ENCODE peak calls at places on chromosome 19, in eight cellular contexts. U is sigmoid colon, T is tibial nerve, A is HCT116, K is adrenal gland, L is heart left ventricle, Q is ovary, Y is IMR-90. I is an unnamed sample.

GRCh38 chr19:41441321-41441945 is 1.5 kb upstream of the ERICH4 start:
- DNase-seq in U (no peak), T (no peak), A (no peak), K (no peak), L (peak; percentile 22), Q (no peak), Y (no peak), I (peak; percentile 42)

GRCh38 chr19:55488986-55489710 is 912 bp downstream of the SSC5D start:
- DNase-seq in U (peak; percentile 86), T (no peak), A (no peak), K (no peak), L (peak; percentile 20), Q (peak; percentile 55), Y (no peak), I (no peak)

GRCh38 chr19:9952276-9952675 is 16.0 kb upstream of the OLFM2 start:
- DNase-seq in U (no peak), T (no peak), A (no peak), K (no peak), L (no peak), Q (no peak), Y (no peak), I (no peak)

GRCh38 chr19:36574762-36575161 is 1.7 kb upstream of the ZNF529 start:
- DNase-seq in U (no peak), T (no peak), A (no peak), K (no peak), L (no peak), Q (no peak), Y (no peak), I (no peak)

GRCh38 chr19:29396925-29397324 is 128.9 kb upstream of the VSTM2B start:
- DNase-seq in U (no peak), T (no peak), A (no peak), K (no peak), L (no peak), Q (no peak), Y (no peak), I (no peak)

GRCh38 chr19:6241680-6242079 is 38.1 kb downstream of the MLLT1 start:
- DNase-seq in U (peak; percentile 84), T (peak; percentile 54), A (no peak), K (no peak), L (peak; percentile 55), Q (no peak), Y (no peak), I (no peak)

GRCh38 chr19:38726761-38727301 is 17.4 kb downstream of the CAPN12 start:
- DNase-seq in U (no peak), T (no peak), A (no peak), K (no peak), L (peak; percentile 25), Q (no peak), Y (no peak), I (no peak)

GRCh38 chr19:40803857-40804782 is 5.1 kb downstream of the EGLN2 start:
- DNase-seq in U (no peak), T (no peak), A (no peak), K (no peak), L (peak; percentile 79), Q (no peak), Y (no peak), I (peak; percentile 90)

GRCh38 chr19:19451429-19452240 is 46.2 kb downstream of the GATAD2A start:
- DNase-seq in U (no peak), T (no peak), A (no peak), K (no peak), L (no peak), Q (no peak), Y (no peak), I (no peak)

GRCh38 chr19:53908933-53909415 is at the start of gene CACNG7:
- DNase-seq in U (no peak), T (no peak), A (no peak), K (no peak), L (no peak), Q (no peak), Y (no peak), I (no peak)

DNA sequence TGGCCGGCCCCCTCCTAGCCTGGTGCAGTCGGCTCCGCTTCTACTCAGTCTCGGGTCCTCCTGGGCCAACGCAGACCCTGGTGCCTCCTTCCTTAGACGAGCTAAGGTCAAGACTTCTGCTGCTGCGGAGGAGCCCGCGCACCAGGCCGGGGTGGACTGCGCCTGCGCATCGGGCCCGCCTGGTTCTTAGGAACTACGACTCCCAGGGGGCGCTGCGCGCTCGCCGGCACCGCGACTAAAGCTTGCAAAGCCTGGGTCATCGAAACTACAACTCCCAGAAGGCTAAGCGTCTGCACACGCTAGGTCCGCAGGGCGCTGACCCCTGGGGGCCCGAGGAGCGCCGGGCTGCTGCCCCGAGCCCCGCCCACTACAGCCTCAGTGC is at the start of gene ZNF835:
- DNase-seq in U (peak; percentile 96), T (peak; percentile 81), A (no peak), K (peak; percentile 89), L (peak; percentile 98), Q (peak; percentile 93), Y (no peak), I (peak; percentile 90)
- TF ChIP-seq POLR2A in U (peak; percentile 44), T (no peak), A (no peak), K (peak; percentile 32), L (no peak), Q (peak; percentile 30), Y (no peak), I (no peak)

GRCh38 chr19:1452802-1453524 is 3.0 kb downstream of the APC2 start:
- DNase-seq in U (no peak), T (no peak), A (no peak), K (no peak), L (no peak), Q (no peak), Y (no peak), I (no peak)
- H3K4me3 ChIP-seq in U (no peak overlapping the region), T (peak overlapping the region; percentile 39), A (no peak overlapping the region), K (no peak overlapping the region), L (no peak overlapping the region), Q (no peak overlapping the region), Y (no peak overlapping the region), I (no peak overlapping the region)

GRCh38 chr19:8486661-8487136 is 15.7 kb downstream of the PRAM1 start:
- DNase-seq in U (no peak), T (no peak), A (no peak), K (no peak), L (no peak), Q (no peak), Y (no peak), I (no peak)

GRCh38 chr19:8488351-8488750 is 14.1 kb downstream of the PRAM1 start:
- DNase-seq in U (no peak), T (no peak), A (no peak), K (no peak), L (no peak), Q (no peak), Y (no peak), I (no peak)

GRCh38 chr19:8485561-8486371 is 16.7 kb downstream of the PRAM1 start:
- DNase-seq in U (no peak), T (no peak), A (no peak), K (no peak), L (no peak), Q (no peak), Y (no peak), I (no peak)

GRCh38 chr19:8489591-8490394 is 12.6 kb downstream of the PRAM1 start:
- DNase-seq in U (no peak), T (no peak), A (no peak), K (no peak), L (no peak), Q (no peak), Y (no peak), I (no peak)

DNA sequence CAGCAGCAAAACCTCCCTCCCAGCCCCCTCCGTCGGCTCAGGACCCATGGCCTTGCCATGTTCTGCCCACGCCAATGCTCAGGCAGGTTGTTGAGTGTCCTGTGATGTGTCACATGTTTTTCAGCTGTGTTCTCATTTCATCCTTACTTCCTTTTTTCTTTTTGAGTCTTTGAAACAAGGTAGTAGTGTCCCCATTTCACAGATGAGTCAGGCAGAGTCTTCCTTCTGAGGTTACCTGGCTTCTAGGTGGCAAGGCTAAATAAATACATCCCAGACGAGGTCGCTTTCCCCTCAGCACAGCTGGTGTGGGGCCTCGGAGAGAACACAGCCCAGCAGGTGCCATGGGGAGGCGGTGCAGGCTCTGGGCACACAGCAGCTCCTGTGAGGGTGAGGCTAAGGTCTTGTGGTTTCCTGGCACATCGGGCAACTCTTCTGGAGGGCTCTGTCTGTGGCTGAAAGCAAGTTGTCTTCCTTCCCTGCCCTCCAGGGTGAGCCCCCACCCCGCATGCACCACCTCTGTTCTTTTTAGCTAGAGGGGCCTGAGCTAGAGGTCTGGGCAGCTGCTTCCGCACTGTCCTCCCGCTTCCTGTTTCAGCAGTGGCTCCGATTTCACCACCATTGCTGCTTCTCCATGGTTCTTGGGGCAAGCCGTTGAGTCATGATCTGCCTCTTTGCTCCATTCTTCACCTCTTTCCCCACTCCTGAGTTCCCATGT is 15.1 kb downstream of the PRAM1 start:
- DNase-seq in U (no peak), T (no peak), A (no peak), K (peak; percentile 58), L (peak; percentile 64), Q (no peak), Y (no peak), I (peak; percentile 66)
- H3K36me3 ChIP-seq in U (peaks cover 81% of the 10 kb centered on the region), T (peaks cover 6% of the 10 kb centered on the region), A (peaks cover 28% of the 10 kb centered on the region), K (peaks cover 72% of the 10 kb centered on the region), L (peaks cover 77% of the 10 kb centered on the region), Q (no peaks in the 10 kb centered on the region), Y (peaks cover 74% of the 10 kb centered on the region), I (no peaks in the 10 kb centered on the region)

GRCh38 chr19:49514151-49514550 is 1.7 kb downstream of the FCGRT start:
- DNase-seq in U (no peak), T (no peak), A (no peak), K (no peak), L (no peak), Q (no peak), Y (no peak), I (no peak)

GRCh38 chr19:49518033-49518432 is 5.6 kb downstream of the FCGRT start:
- DNase-seq in U (no peak), T (no peak), A (no peak), K (no peak), L (no peak), Q (no peak), Y (no peak), I (no peak)

GRCh38 chr19:49513746-49514118 is 1.3 kb downstream of the FCGRT start:
- DNase-seq in U (no peak), T (no peak), A (no peak), K (no peak), L (no peak), Q (no peak), Y (no peak), I (no peak)

GRCh38 chr19:49515767-49516166 is 3.3 kb downstream of the FCGRT start:
- DNase-seq in U (peak; percentile 80), T (no peak), A (no peak), K (peak; percentile 79), L (peak; percentile 69), Q (no peak), Y (no peak), I (peak; percentile 55)

DNA sequence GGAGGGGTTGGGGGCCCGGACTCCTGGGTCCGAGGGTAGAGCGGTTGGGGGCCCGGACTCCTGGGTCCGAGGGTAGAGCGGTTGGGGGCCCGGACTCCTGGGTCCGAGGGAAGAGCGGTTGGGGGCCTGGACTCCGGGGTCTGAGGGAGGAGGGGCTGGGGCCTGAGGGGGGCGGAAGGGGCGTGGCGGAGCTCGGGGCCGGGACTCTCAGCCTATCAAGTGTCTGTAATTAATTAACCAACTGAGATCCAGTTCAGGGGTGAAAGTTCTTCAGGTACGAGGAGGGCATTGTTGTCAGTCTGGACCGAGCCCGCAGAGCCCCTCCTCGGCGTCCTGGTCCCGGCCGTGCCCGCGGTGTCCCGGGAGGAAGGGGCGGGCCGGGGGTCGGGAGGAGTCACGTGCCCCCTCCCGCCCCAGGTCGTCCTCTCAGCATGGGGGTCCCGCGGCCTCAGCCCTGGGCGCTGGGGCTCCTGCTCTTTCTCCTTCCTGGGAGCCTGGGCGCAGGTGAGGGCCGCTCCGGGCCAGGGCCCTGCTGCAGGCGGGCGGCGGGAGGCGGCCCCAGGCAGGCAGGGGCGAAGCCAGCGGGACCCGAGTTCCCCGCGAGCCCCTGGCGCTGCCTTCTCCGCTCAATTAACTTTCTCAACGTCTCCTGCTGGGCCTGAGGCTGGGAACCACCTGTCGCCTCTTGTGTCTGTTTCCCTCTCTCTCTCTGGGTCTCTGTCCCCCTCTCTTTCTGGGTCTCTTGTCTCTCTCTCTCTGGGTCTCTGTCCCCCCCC is 697 bp downstream of the FCGRT start:
- DNase-seq in U (peak; percentile 85), T (peak; percentile 54), A (no peak), K (no peak), L (peak; percentile 74), Q (peak; percentile 74), Y (no peak), I (peak; percentile 82)
- TF ChIP-seq POLR2A in U (no peak), T (no peak), A (no peak), K (no peak), L (no peak), Q (no peak), Y (no peak), I (peak; percentile 87)

I was measured in Peyer's patch.